ENCODE peak calls at places on chromosomes 16 and 17, in ten cellular contexts. One of them, this sample, is unnamed.

GRCh38 chr17:8746501-8747236 is 2.0 kb upstream of the CCDC42 start:
- DNase-seq in HTR-8/SVneo: no peak
- DNase-seq in fibroblast of the conjunctiva: no peak
- DNase-seq in C1 segment of cervical spinal cord: no peak
- DNase-seq in MV-4-11: no peak
- DNase-seq in HS-5: peak
- DNase-seq in RWPE1: no peak
- DNase-seq in ecto neural progenitor cell: no peak
- DNase-seq in AG08395: no peak
- DNase-seq in NCI-H1092: no peak
- DNase-seq in this sample: no peak

GRCh38 chr16:80273635-80274538 is 266.9 kb upstream of the DYNLRB2 start:
- DNase-seq in HTR-8/SVneo: peak
- DNase-seq in fibroblast of the conjunctiva: peak
- DNase-seq in C1 segment of cervical spinal cord: no peak
- DNase-seq in MV-4-11: no peak
- DNase-seq in HS-5: no peak
- DNase-seq in RWPE1: peak
- DNase-seq in ecto neural progenitor cell: no peak
- DNase-seq in AG08395: peak
- DNase-seq in NCI-H1092: no peak
- DNase-seq in this sample: peak

GRCh38 chr17:42055496-42055895 is 5.1 kb upstream of the C17orf113 start:
- DNase-seq in HTR-8/SVneo: no peak
- DNase-seq in fibroblast of the conjunctiva: no peak
- DNase-seq in C1 segment of cervical spinal cord: no peak
- DNase-seq in MV-4-11: no peak
- DNase-seq in HS-5: no peak
- DNase-seq in RWPE1: no peak
- DNase-seq in ecto neural progenitor cell: no peak
- DNase-seq in AG08395: no peak
- DNase-seq in NCI-H1092: no peak
- DNase-seq in this sample: no peak

GRCh38 chr16:81752225-81752875 is 26.7 kb upstream of the PLCG2 start:
- DNase-seq in HTR-8/SVneo: no peak
- DNase-seq in fibroblast of the conjunctiva: no peak
- DNase-seq in C1 segment of cervical spinal cord: peak
- DNase-seq in MV-4-11: peak
- DNase-seq in HS-5: no peak
- DNase-seq in RWPE1: no peak
- DNase-seq in ecto neural progenitor cell: no peak
- DNase-seq in AG08395: peak
- DNase-seq in NCI-H1092: no peak
- DNase-seq in this sample: peak

GRCh38 chr16:398551-399277 is 1.7 kb downstream of the NME4 start:
- DNase-seq in HTR-8/SVneo: no peak
- DNase-seq in fibroblast of the conjunctiva: no peak
- DNase-seq in C1 segment of cervical spinal cord: no peak
- DNase-seq in MV-4-11: no peak
- DNase-seq in HS-5: no peak
- DNase-seq in RWPE1: no peak
- DNase-seq in ecto neural progenitor cell: peak
- DNase-seq in AG08395: no peak
- DNase-seq in NCI-H1092: no peak
- DNase-seq in this sample: no peak

GRCh38 chr17:7001562-7001961 is 5.7 kb downstream of the ALOX12 start:
- DNase-seq in HTR-8/SVneo: no peak
- DNase-seq in fibroblast of the conjunctiva: peak
- DNase-seq in C1 segment of cervical spinal cord: no peak
- DNase-seq in MV-4-11: no peak
- DNase-seq in HS-5: no peak
- DNase-seq in RWPE1: no peak
- DNase-seq in ecto neural progenitor cell: no peak
- DNase-seq in AG08395: no peak
- DNase-seq in NCI-H1092: no peak
- DNase-seq in this sample: no peak

GRCh38 chr17:32593003-32593402 is 106.2 kb downstream of the CDK5R1 start:
- DNase-seq in HTR-8/SVneo: no peak
- DNase-seq in fibroblast of the conjunctiva: no peak
- DNase-seq in C1 segment of cervical spinal cord: no peak
- DNase-seq in MV-4-11: no peak
- DNase-seq in HS-5: no peak
- DNase-seq in RWPE1: no peak
- DNase-seq in ecto neural progenitor cell: no peak
- DNase-seq in AG08395: no peak
- DNase-seq in NCI-H1092: no peak
- DNase-seq in this sample: no peak

GRCh38 chr17:77779711-77780539 is 178.6 kb upstream of the TNRC6C start:
- DNase-seq in HTR-8/SVneo: no peak
- DNase-seq in fibroblast of the conjunctiva: no peak
- DNase-seq in C1 segment of cervical spinal cord: peak
- DNase-seq in MV-4-11: no peak
- DNase-seq in HS-5: no peak
- DNase-seq in RWPE1: no peak
- DNase-seq in ecto neural progenitor cell: no peak
- DNase-seq in AG08395: no peak
- DNase-seq in NCI-H1092: no peak
- DNase-seq in this sample: peak

GRCh38 chr16:86671486-86672214 is 93.3 kb downstream of the FOXL1 start:
- DNase-seq in HTR-8/SVneo: no peak
- DNase-seq in fibroblast of the conjunctiva: no peak
- DNase-seq in C1 segment of cervical spinal cord: no peak
- DNase-seq in MV-4-11: no peak
- DNase-seq in HS-5: no peak
- DNase-seq in RWPE1: no peak
- DNase-seq in ecto neural progenitor cell: no peak
- DNase-seq in AG08395: peak
- DNase-seq in NCI-H1092: no peak
- DNase-seq in this sample: no peak